ENCODE peak calls at places on chromosomes 13 and 19, in six cellular contexts. U is IMR-90, S is trophoblast cell, A is mesenchymal stem cell, H is neuronal stem cell, B is H9. M is an unnamed sample.

GRCh38 chr13:31240921-31241320 is 41.1 kb downstream of the B3GLCT start:
- DNase-seq in U (no peak), S (no peak), A (no peak), H (no peak), B (no peak), M (no peak)

GRCh38 chr13:98366959-98367358 is 189.9 kb upstream of the RNF113B start:
- DNase-seq in U (no peak), S (no peak), A (no peak), H (no peak), B (no peak), M (no peak)

GRCh38 chr19:19403373-19403901 is 2.0 kb upstream of the GATAD2A start:
- DNase-seq in U (peak; percentile 44), S (no peak), A (peak; percentile 51), H (no peak), B (no peak), M (no peak)

GRCh38 chr19:31126236-31126635 is 223.0 kb downstream of the TSHZ3 start:
- DNase-seq in U (no peak), S (no peak), A (peak; percentile 43), H (no peak), B (no peak), M (no peak)

GRCh38 chr13:51856998-51857397 is 4.8 kb upstream of the CCDC70 start:
- DNase-seq in U (no peak), S (no peak), A (no peak), H (no peak), B (no peak), M (no peak)

GRCh38 chr13:45456196-45456972 is 8.4 kb upstream of the COG3 start:
- DNase-seq in U (peak; percentile 69), S (peak; percentile 45), A (no peak), H (no peak), B (no peak), M (no peak)

GRCh38 chr13:110540871-110541525 is 20.5 kb downstream of the RAB20 start:
- DNase-seq in U (no peak), S (no peak), A (no peak), H (no peak), B (no peak), M (no peak)

GRCh38 chr13:100545684-100546061 is 42.9 kb downstream of the GGACT start:
- DNase-seq in U (no peak), S (no peak), A (no peak), H (no peak), B (no peak), M (no peak)

GRCh38 chr19:33819875-33820781 is 23.5 kb downstream of the KCTD15 start:
- DNase-seq in U (peak; percentile 12), S (peak; percentile 33), A (peak; percentile 61), H (peak; percentile 61), B (peak; percentile 83), M (no peak)

GRCh38 chr19:51125421-51126075 is 842 bp downstream of the SIGLEC9 start:
- DNase-seq in U (no peak), S (no peak), A (no peak), H (no peak), B (no peak), M (no peak)

GRCh38 chr13:25571237-25571636 is 199.5 kb downstream of the ATP8A2 start:
- DNase-seq in U (no peak), S (no peak), A (no peak), H (no peak), B (no peak), M (no peak)

GRCh38 chr13:32734511-32734910 is 148.3 kb downstream of the PDS5B start:
- DNase-seq in U (peak; percentile 88), S (no peak), A (no peak), H (no peak), B (no peak), M (no peak)

GRCh38 chr19:8220481-8220880 is 11.3 kb downstream of the CERS4 start:
- DNase-seq in U (no peak), S (no peak), A (no peak), H (no peak), B (no peak), M (no peak)

GRCh38 chr19:18733196-18733647 is 49.7 kb downstream of the CRTC1 start:
- DNase-seq in U (peak; percentile 93), S (no peak), A (peak; percentile 92), H (no peak), B (no peak), M (no peak)

GRCh38 chr19:49499030-49499670 is 2.9 kb downstream of the RPS11 start:
- DNase-seq in U (no peak), S (no peak), A (no peak), H (no peak), B (no peak), M (no peak)

GRCh38 chr19:2612619-2613249 is 89.8 kb downstream of the GNG7 start:
- DNase-seq in U (no peak), S (peak; percentile 97), A (no peak), H (no peak), B (no peak), M (no peak)

GRCh38 chr13:93951153-93951552 is 528.3 kb downstream of the DCT start:
- DNase-seq in U (peak; percentile 26), S (no peak), A (no peak), H (no peak), B (no peak), M (no peak)

GRCh38 chr13:76812206-76812882 is 73.9 kb downstream of the KCTD12 start:
- DNase-seq in U (no peak), S (no peak), A (no peak), H (no peak), B (no peak), M (no peak)

GRCh38 chr13:98214707-98215106 is 37.6 kb upstream of the RNF113B start:
- DNase-seq in U (no peak), S (peak; percentile 71), A (no peak), H (no peak), B (no peak), M (no peak)

GRCh38 chr13:93635687-93636086 is 409.1 kb downstream of the GPC6 start:
- DNase-seq in U (peak; percentile 14), S (no peak), A (peak; percentile 18), H (no peak), B (no peak), M (no peak)

GRCh38 chr13:53781941-53782340 is 753.3 kb downstream of the OLFM4 start:
- DNase-seq in U (no peak), S (no peak), A (no peak), H (peak; percentile 3), B (peak; percentile 31), M (no peak)

GRCh38 chr19:1773173-1773572 is 19.9 kb downstream of the ONECUT3 start:
- DNase-seq in U (no peak), S (peak; percentile 37), A (no peak), H (no peak), B (no peak), M (no peak)

GRCh38 chr13:110944121-110944967 is 29.5 kb upstream of the ANKRD10 start:
- DNase-seq in U (peak; percentile 69), S (peak; percentile 77), A (peak; percentile 75), H (no peak), B (peak; percentile 57), M (no peak)

GRCh38 chr13:42071667-42072419 is 23.4 kb downstream of the DGKH start:
- DNase-seq in U (peak; percentile 54), S (no peak), A (peak; percentile 53), H (no peak), B (no peak), M (no peak)

GRCh38 chr19:55454787-55455243 is 6.6 kb downstream of the ISOC2 start:
- DNase-seq in U (peak; percentile 22), S (peak; percentile 47), A (peak; percentile 48), H (no peak), B (peak; percentile 73), M (no peak)

GRCh38 chr19:42529248-42529764 is 1.0 kb upstream of the CEACAM1 start:
- DNase-seq in U (peak; percentile 19), S (peak; percentile 90), A (peak; percentile 28), H (peak; percentile 41), B (peak; percentile 80), M (peak; percentile 89)

GRCh38 chr13:110371550-110372465 is 64.7 kb downstream of the COL4A2 start:
- DNase-seq in U (peak; percentile 50), S (peak; percentile 35), A (peak; percentile 42), H (no peak), B (no peak), M (no peak)

GRCh38 chr19:55229145-55229788 is 704 bp upstream of the TMEM86B start:
- DNase-seq in U (no peak), S (no peak), A (no peak), H (no peak), B (no peak), M (no peak)

GRCh38 chr19:12843999-12844732 is 5.9 kb downstream of the MAST1 start:
- DNase-seq in U (no peak), S (no peak), A (no peak), H (no peak), B (no peak), M (no peak)
- H3K4me2 ChIP-seq in U (no peak overlapping the region), S (no peak overlapping the region), A (no peak overlapping the region), H (no peak overlapping the region), B (no peak overlapping the region), M (no peak overlapping the region)

GRCh38 chr19:46137915-46138473 is 10.0 kb upstream of the IGFL2 start:
- DNase-seq in U (no peak), S (no peak), A (no peak), H (no peak), B (no peak), M (no peak)
- H3K14ac ChIP-seq in U (no peak overlapping the region), S (peak overlapping the region; percentile 34), A (no peak overlapping the region), H (no peak overlapping the region), B (no peak overlapping the region), M (no peak overlapping the region)

DNA sequence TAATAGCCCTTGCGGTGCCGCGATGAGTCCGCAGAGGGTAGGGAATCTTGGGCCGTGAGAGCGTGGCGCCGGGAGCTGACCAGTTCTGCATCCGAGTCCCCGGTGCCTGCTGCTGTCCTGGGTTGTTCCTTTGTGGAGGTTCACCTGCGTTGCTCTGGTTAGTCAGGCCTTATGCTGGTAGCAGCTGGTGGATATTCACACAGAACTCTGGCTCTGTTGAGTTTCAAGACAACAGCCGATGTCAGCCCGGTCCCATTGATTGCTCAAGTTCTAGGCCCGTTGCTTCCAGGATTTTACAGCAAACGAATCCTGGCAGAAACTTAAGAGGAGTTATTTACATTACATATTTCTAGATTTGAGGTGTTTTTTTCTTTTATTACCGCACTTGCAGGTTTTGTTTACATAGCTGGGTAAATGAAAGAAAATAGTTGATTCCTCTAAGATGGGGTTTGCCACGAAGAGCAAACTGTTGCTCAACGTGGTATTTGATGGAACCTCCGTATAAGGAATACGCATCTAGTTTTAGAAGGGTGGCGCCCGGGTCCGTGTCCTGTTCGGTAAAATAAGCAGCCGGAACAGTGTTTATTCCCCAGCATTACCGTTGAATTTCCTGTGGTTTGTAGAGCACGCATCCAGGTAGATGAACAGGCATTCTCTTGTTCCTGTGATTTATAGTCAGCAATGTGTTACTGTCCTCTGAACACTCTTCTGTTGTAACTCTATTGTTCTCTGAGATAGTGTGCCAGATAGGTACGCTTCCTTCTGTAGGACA is 1.3 kb downstream of the CLDN10 start:
- DNase-seq in U (no peak), S (peak; percentile 74), A (peak; percentile 20), H (no peak), B (peak; percentile 52), M (no peak)
- H3K4me2 ChIP-seq in U (no peak overlapping the region), S (peak overlapping the region; percentile 88), A (peak overlapping the region; percentile 76), H (peak overlapping the region; percentile 63), B (peak overlapping the region; percentile 91), M (peak overlapping the region; percentile 91)

GRCh38 chr19:12945479-12946091 is at the start of gene RAD23A:
- DNase-seq in U (peak; percentile 98), S (peak; percentile 100), A (peak; percentile 97), H (peak; percentile 99), B (peak; percentile 97), M (peak; percentile 96)
- H3K14ac ChIP-seq in U (peak within 1 kb of the TSS; percentile 99), S (peak within 1 kb of the TSS; percentile 73), A (no peak within 1 kb of the TSS), H (no peak within 1 kb of the TSS), B (peak within 1 kb of the TSS; percentile 94), M (no peak within 1 kb of the TSS)

M was measured in H1.